ENCODE peak calls at places on chromosomes 7 and 10, in five cellular contexts. W is astrocyte of the spinal cord; D is stimulated activated CD8-positive, alpha-beta memory T cell treated with anti-CD3 and anti-CD28 coated beads, Interleukin-2, amount 100 ng/mL, for 1 hour; N is left cardiac atrium; M is GM20000. A is an unnamed sample.

GRCh38 chr7:144379791-144380384 is 23.6 kb downstream of the NOBOX start:
- DNase-seq in W (no peak), D (no peak), N (no peak), M (no peak), A (no peak)

GRCh38 chr7:136523581-136523980 is 344.9 kb upstream of the CHRM2 start:
- DNase-seq in W (peak), D (no peak), N (no peak), M (no peak), A (no peak)

GRCh38 chr10:124025152-124025551 is 68.2 kb downstream of the CHST15 start:
- DNase-seq in W (no peak), D (no peak), N (no peak), M (no peak), A (no peak)

GRCh38 chr7:130493275-130493868 is 1.5 kb downstream of the MEST start:
- DNase-seq in W (peak), D (no peak), N (no peak), M (no peak), A (no peak)

GRCh38 chr10:132539894-132540293 is 2.3 kb downstream of the INPP5A start:
- DNase-seq in W (peak), D (no peak), N (no peak), M (no peak), A (no peak)

GRCh38 chr10:59033622-59034021 is 142.8 kb upstream of the PHYHIPL start:
- DNase-seq in W (no peak), D (no peak), N (peak), M (no peak), A (no peak)

GRCh38 chr7:36153571-36154097 is 580 bp downstream of the EEPD1 start:
- DNase-seq in W (no peak), D (no peak), N (peak), M (peak), A (no peak)

GRCh38 chr7:151186640-151187408 is at the start of gene ASB10:
- DNase-seq in W (no peak), D (no peak), N (no peak), M (no peak), A (no peak)

GRCh38 chr7:140923358-140924006 is 1.2 kb downstream of the BRAF start:
- DNase-seq in W (peak), D (no peak), N (no peak), M (no peak), A (no peak)

GRCh38 chr7:120021085-120021484 is 251.9 kb upstream of the KCND2 start:
- DNase-seq in W (no peak), D (no peak), N (no peak), M (no peak), A (no peak)

GRCh38 chr7:74627699-74628411 is 29.7 kb upstream of the GTF2I start:
- DNase-seq in W (peak), D (no peak), N (peak), M (no peak), A (no peak)

A was measured in SHP77.